ENCODE peak calls at places on chromosome 18, in four cellular contexts. R is stimulated activated CD4-positive, alpha-beta T cell treated with anti-CD3 and anti-CD28 coated beads, Interleukin-4, amount 100 ng/mL, for 24 hours; Q is MM.1S; U is activated naive CD4-positive, alpha-beta T cell. Y is an unnamed sample.

GRCh38 chr18:70621710-70622109 is 332.9 kb downstream of the SOCS6 start:
- DNase-seq in Q (no peak), R (no peak), U (no peak), Y (peak; percentile 95)

GRCh38 chr18:65091737-65092329 is 659.0 kb upstream of the CDH7 start:
- DNase-seq in U (no peak), Q (peak; percentile 60), R (no peak), Y (peak; percentile 34)

GRCh38 chr18:55446996-55447671 is 140.9 kb downstream of the TCF4 start:
- DNase-seq in R (no peak), Q (no peak), U (no peak), Y (no peak)

GRCh38 chr18:58041633-58042032 is 2.4 kb upstream of the NEDD4L start:
- DNase-seq in R (no peak), U (no peak), Q (no peak), Y (peak; percentile 48)

GRCh38 chr18:23302852-23303527 is 150.1 kb upstream of the RIOK3 start:
- DNase-seq in R (no peak), U (no peak), Q (no peak), Y (no peak)

GRCh38 chr18:32771169-32771751 is 1.6 kb downstream of the KLHL14 start:
- DNase-seq in Q (peak; percentile 13), U (no peak), R (no peak), Y (no peak)

GRCh38 chr18:23336072-23336471 is 117.0 kb upstream of the RIOK3 start:
- DNase-seq in U (no peak), R (no peak), Q (no peak), Y (no peak)

GRCh38 chr18:77035380-77035779 is 97.2 kb downstream of the MBP start:
- DNase-seq in Q (no peak), R (no peak), U (no peak), Y (no peak)

GRCh38 chr18:60895181-60895580 is 438.0 kb upstream of the CDH20 start:
- DNase-seq in U (no peak), R (no peak), Q (no peak), Y (no peak)

GRCh38 chr18:62790836-62791772 is 75.8 kb downstream of the PHLPP1 start:
- DNase-seq in R (no peak), U (no peak), Q (no peak), Y (no peak)

GRCh38 chr18:3256693-3257626 is 5.0 kb upstream of the MYL12B start:
- DNase-seq in U (no peak), Q (peak; percentile 31), R (no peak), Y (no peak)

GRCh38 chr18:77517901-77518300 is 268.3 kb downstream of the GALR1 start:
- DNase-seq in Q (no peak), R (no peak), U (no peak), Y (no peak)

GRCh38 chr18:21762181-21762772 is 21.7 kb downstream of the MIB1 start:
- DNase-seq in R (no peak), U (no peak), Q (no peak), Y (no peak)

GRCh38 chr18:57930476-57930875 is 113.5 kb upstream of the NEDD4L start:
- DNase-seq in U (no peak), Q (no peak), R (no peak), Y (no peak)

GRCh38 chr18:31065036-31065773 is 22.7 kb upstream of the DSC3 start:
- DNase-seq in U (no peak), Q (no peak), R (no peak), Y (no peak)

GRCh38 chr18:68915066-68915465 is 117.2 kb downstream of the CCDC102B start:
- DNase-seq in R (no peak), Q (no peak), U (no peak), Y (no peak)

GRCh38 chr18:58862404-58862803 is 2.3 kb upstream of the ZNF532 start:
- DNase-seq in R (no peak), Q (no peak), U (no peak), Y (no peak)

GRCh38 chr18:669077-669476 is 11.6 kb downstream of the TYMS start:
- DNase-seq in Q (no peak), R (no peak), U (no peak), Y (no peak)

GRCh38 chr18:50642439-50642838 is 82.6 kb downstream of the MAPK4 start:
- DNase-seq in R (no peak), U (no peak), Q (no peak), Y (no peak)

GRCh38 chr18:49761771-49762170 is 51.6 kb downstream of the ACAA2 start:
- DNase-seq in Q (no peak), U (no peak), R (no peak), Y (no peak)

GRCh38 chr18:62437520-62438329 is 85.1 kb upstream of the ZCCHC2 start:
- DNase-seq in U (no peak), R (no peak), Q (no peak), Y (peak; percentile 44)

GRCh38 chr18:67265464-67266245 is 250.9 kb downstream of the DSEL start:
- DNase-seq in Q (no peak), R (no peak), U (no peak), Y (peak; percentile 7)

Y was measured in NB4.